ENCODE peak calls at places on chromosomes 6 and 20, in nine cellular contexts. Q is mesenchymal stem cell, T is adipocyte, J is endothelial cell of umbilical vein, F is HCT116, P is keratinocyte, E is kidney, A is DND-41, H is PC-3. Y is an unnamed sample.

GRCh38 chr6:142290851-142291250 is 11.0 kb upstream of the ADGRG6 start:
- DNase-seq in Q (no peak), T (no peak), J (no peak), F (no peak), P (no peak), E (no peak), A (no peak), H (no peak), Y (no peak)

GRCh38 chr6:45314146-45314545 is 14.0 kb upstream of the RUNX2 start:
- DNase-seq in Q (no peak), T (no peak), J (no peak), F (no peak), P (no peak), E (no peak), A (no peak), H (no peak), Y (no peak)

GRCh38 chr20:18686696-18687095 is 98.8 kb downstream of the DTD1 start:
- DNase-seq in Q (peak; percentile 8), T (no peak), J (no peak), F (no peak), P (no peak), E (no peak), A (no peak), H (peak; percentile 39), Y (no peak)

GRCh38 chr6:13545885-13546284 is 28.5 kb upstream of the SIRT5 start:
- DNase-seq in Q (no peak), T (no peak), J (no peak), F (no peak), P (no peak), E (no peak), A (no peak), H (no peak), Y (peak; percentile 54)

GRCh38 chr6:132734694-132735236 is 20.9 kb upstream of the VNN1 start:
- DNase-seq in Q (peak; percentile 93), T (peak; percentile 91), J (no peak), F (peak; percentile 28), P (no peak), E (no peak), A (no peak), H (peak; percentile 40), Y (no peak)

GRCh38 chr20:36085686-36086267 is 68.8 kb upstream of the EPB41L1 start:
- DNase-seq in Q (peak; percentile 69), T (peak; percentile 43), J (no peak), F (peak; percentile 84), P (peak; percentile 46), E (peak; percentile 86), A (no peak), H (peak; percentile 93), Y (no peak)

GRCh38 chr6:7684076-7684475 is 41.8 kb upstream of the BMP6 start:
- DNase-seq in Q (no peak), T (no peak), J (no peak), F (no peak), P (no peak), E (no peak), A (no peak), H (peak; percentile 17), Y (no peak)

GRCh38 chr6:111211411-111212030 is 124.2 kb downstream of the SLC16A10 start:
- DNase-seq in Q (no peak), T (no peak), J (no peak), F (no peak), P (no peak), E (no peak), A (no peak), H (peak; percentile 25), Y (no peak)

GRCh38 chr6:20712011-20712410 is 177.8 kb downstream of the CDKAL1 start:
- DNase-seq in Q (peak; percentile 37), T (no peak), J (peak; percentile 10), F (no peak), P (no peak), E (no peak), A (no peak), H (peak; percentile 22), Y (no peak)

GRCh38 chr6:85576479-85576878 is 17.2 kb downstream of the SNX14 start:
- DNase-seq in Q (peak; percentile 10), T (no peak), J (peak; percentile 42), F (no peak), P (no peak), E (no peak), A (no peak), H (no peak), Y (no peak)

GRCh38 chr6:74073896-74074295 is 377.9 kb downstream of the CD109 start:
- DNase-seq in Q (no peak), T (peak; percentile 5), J (no peak), F (no peak), P (no peak), E (no peak), A (no peak), H (peak; percentile 32), Y (no peak)

GRCh38 chr6:132131777-132132176 is 180.6 kb upstream of the CCN2 start:
- DNase-seq in Q (peak; percentile 99), T (peak; percentile 83), J (peak; percentile 99), F (peak; percentile 8), P (peak; percentile 35), E (no peak), A (no peak), H (peak; percentile 90), Y (peak; percentile 8)

DNA sequence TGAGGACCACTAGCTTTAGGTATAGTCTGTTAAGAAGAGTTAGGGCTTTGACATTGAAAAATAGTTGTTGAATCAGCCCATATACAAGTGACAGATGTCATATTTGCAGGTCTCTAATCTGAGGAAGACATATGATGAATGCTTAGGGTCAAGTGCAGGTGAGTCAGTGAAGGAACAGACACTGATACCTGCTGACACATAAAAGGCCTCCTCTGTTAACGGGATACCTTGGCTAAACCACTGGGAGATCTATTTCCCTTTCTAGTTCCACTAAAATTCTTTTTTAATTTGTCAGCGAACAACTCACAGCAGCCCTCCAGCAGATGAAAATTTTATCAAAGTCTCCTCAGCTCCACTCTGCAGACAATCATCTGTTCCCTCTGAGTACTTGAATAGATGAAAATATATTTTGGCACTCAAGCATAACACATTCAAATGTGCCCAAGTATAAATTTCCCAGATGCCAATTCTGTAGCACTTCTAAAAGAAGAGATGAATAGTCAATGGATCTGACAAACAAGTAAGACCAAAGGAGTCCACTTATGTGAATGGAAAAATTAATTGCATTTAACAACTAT is 154.0 kb downstream of the KIF16B start:
- DNase-seq in Q (no peak), T (no peak), J (no peak), F (no peak), P (no peak), E (no peak), A (no peak), H (peak; percentile 80), Y (no peak)
- H3K9ac ChIP-seq in Q (no peak overlapping the region), T (no peak overlapping the region), J (no peak overlapping the region), F (no peak overlapping the region), P (no peak overlapping the region), E (no peak overlapping the region), A (no peak overlapping the region), H (no peak overlapping the region), Y (no peak overlapping the region)

DNA sequence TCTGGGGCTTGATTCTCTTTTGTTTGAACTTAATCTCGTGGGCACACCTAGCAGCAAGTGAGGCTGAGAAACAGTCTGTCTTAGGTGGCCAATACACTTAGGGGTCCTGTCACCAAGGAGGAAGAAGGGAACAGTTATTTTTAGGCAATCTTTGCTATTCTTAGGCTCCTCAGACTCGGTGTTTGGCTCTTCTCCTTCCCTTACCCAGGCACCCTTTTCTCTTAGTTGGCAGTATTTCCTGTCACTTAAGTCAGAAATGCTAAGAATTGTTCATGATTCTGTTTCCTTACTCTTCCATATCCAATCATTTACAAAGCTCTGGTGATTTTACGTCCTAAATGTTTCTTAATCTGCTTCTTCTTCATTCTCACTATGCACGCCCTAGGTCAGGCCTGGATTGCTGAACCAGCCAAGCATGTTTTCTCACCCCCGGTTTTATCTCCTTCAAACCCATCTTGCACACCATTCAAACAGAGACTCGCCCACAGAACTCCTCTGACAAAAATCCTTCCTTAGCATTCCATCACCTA is 45.2 kb upstream of the TMEM217 start:
- DNase-seq in Q (no peak), T (no peak), J (no peak), F (no peak), P (no peak), E (no peak), A (no peak), H (no peak), Y (no peak)
- H3K9ac ChIP-seq in Q (no peak overlapping the region), T (no peak overlapping the region), J (no peak overlapping the region), F (no peak overlapping the region), P (no peak overlapping the region), E (no peak overlapping the region), A (no peak overlapping the region), H (no peak overlapping the region), Y (no peak overlapping the region)

GRCh38 chr20:49865559-49865958 is 49.8 kb downstream of the SPATA2 start:
- DNase-seq in Q (no peak), T (peak; percentile 81), J (no peak), F (no peak), P (no peak), E (no peak), A (no peak), H (no peak), Y (no peak)

GRCh38 chr20:49868538-49868937 is 46.8 kb downstream of the SPATA2 start:
- DNase-seq in Q (no peak), T (no peak), J (no peak), F (no peak), P (no peak), E (no peak), A (no peak), H (no peak), Y (no peak)

GRCh38 chr20:49867453-49868215 is 47.7 kb downstream of the SPATA2 start:
- DNase-seq in Q (no peak), T (no peak), J (no peak), F (no peak), P (no peak), E (no peak), A (no peak), H (no peak), Y (peak; percentile 68)

GRCh38 chr20:49863666-49864065 is 51.0 kb downstream of the SLC9A8 start:
- DNase-seq in Q (no peak), T (no peak), J (no peak), F (no peak), P (no peak), E (no peak), A (no peak), H (no peak), Y (no peak)

GRCh38 chr20:49866051-49866450 is 49.3 kb downstream of the SPATA2 start:
- DNase-seq in Q (no peak), T (peak; percentile 97), J (no peak), F (no peak), P (no peak), E (no peak), A (no peak), H (no peak), Y (no peak)
- H3K9ac ChIP-seq in Q (peak overlapping the region; percentile 81), T (peak overlapping the region; percentile 16), J (no peak overlapping the region), F (no peak overlapping the region), P (no peak overlapping the region), E (no peak overlapping the region), A (no peak overlapping the region), H (no peak overlapping the region), Y (no peak overlapping the region)

DNA sequence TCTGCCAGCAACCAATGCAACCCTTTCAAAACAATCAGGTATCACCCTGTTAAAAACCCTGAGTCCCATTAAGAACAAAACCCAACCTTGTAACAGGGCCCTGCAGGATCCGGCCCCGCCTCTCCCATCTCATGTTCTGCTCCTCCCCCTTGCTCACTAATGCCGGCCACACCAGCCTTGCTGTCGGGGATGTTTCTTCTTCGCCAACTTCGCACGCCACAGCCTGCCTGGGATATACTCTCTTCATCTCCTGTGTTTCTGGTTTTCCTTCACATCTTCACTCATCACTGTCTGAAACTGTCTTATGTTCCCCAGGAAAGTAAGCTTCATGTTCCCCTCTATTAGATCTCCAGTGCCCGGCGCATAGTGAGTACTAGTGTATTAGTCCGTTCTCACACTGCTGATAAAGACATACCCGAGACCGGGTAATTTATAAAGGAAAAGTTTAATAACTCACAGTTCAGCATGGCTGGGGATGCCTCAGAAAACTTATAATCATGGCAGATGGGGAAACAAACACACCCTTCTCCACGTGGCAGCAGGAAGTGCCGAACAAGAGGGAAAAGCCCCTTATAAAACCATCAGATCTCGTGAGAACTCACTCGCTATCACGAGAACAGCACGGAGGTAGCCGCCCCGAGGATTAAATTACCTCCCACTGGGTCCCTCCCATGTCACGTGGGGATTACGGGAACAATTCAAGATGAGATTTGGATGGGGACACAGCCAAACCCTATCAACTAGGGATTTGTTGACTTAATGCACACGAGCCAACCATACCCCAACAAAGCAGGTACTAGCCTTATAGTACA is 5.1 kb downstream of the TP53RK start:
- DNase-seq in Q (peak; percentile 62), T (peak; percentile 30), J (peak; percentile 39), F (no peak), P (no peak), E (peak; percentile 75), A (no peak), H (no peak), Y (peak; percentile 81)
- H3K9ac ChIP-seq in Q (peak overlapping the region; percentile 90), T (peak overlapping the region; percentile 80), J (peak overlapping the region; percentile 44), F (no peak overlapping the region), P (peak overlapping the region; percentile 90), E (no peak overlapping the region), A (no peak overlapping the region), H (no peak overlapping the region), Y (no peak overlapping the region)

Y was measured in neural progenitor cell.